ENCODE peak calls at places on chromosomes 11 and 22, in five cellular contexts. One of them, this sample, is unnamed.

GRCh38 chr22:29443861-29444431 is 5.6 kb downstream of the RFPL1 start:
- DNase-seq in M059J: peak
- DNase-seq in AG04449: no peak
- DNase-seq in effector memory CD8-positive, alpha-beta T cell: no peak
- DNase-seq in HFFc6: no peak
- DNase-seq in this sample: no peak

GRCh38 chr11:70637949-70638598 is 239.7 kb downstream of the CTTN start:
- DNase-seq in M059J: no peak
- DNase-seq in AG04449: no peak
- DNase-seq in effector memory CD8-positive, alpha-beta T cell: no peak
- DNase-seq in HFFc6: no peak
- DNase-seq in this sample: no peak

GRCh38 chr11:9265211-9266131 is at the start of gene DENND5A:
- DNase-seq in M059J: peak
- DNase-seq in AG04449: peak
- DNase-seq in effector memory CD8-positive, alpha-beta T cell: peak
- DNase-seq in HFFc6: peak
- DNase-seq in this sample: peak

GRCh38 chr11:129021295-129021694 is 78.6 kb upstream of the TP53AIP1 start:
- DNase-seq in M059J: no peak
- DNase-seq in AG04449: no peak
- DNase-seq in effector memory CD8-positive, alpha-beta T cell: no peak
- DNase-seq in HFFc6: no peak
- DNase-seq in this sample: no peak

GRCh38 chr11:130536106-130537040 is 87.9 kb downstream of the ADAMTS15 start:
- DNase-seq in M059J: no peak
- DNase-seq in AG04449: no peak
- DNase-seq in effector memory CD8-positive, alpha-beta T cell: no peak
- DNase-seq in HFFc6: no peak
- DNase-seq in this sample: no peak

GRCh38 chr22:46748948-46749681 is 11.1 kb upstream of the CERK start:
- DNase-seq in M059J: peak
- DNase-seq in AG04449: no peak
- DNase-seq in effector memory CD8-positive, alpha-beta T cell: peak
- DNase-seq in HFFc6: no peak
- DNase-seq in this sample: peak

GRCh38 chr22:30044369-30044768 is 35.9 kb upstream of the HORMAD2 start:
- DNase-seq in M059J: peak
- DNase-seq in AG04449: peak
- DNase-seq in effector memory CD8-positive, alpha-beta T cell: no peak
- DNase-seq in HFFc6: peak
- DNase-seq in this sample: no peak

GRCh38 chr22:48242461-48242864 is 1480.0 kb downstream of the TBC1D22A start:
- DNase-seq in M059J: no peak
- DNase-seq in AG04449: no peak
- DNase-seq in effector memory CD8-positive, alpha-beta T cell: no peak
- DNase-seq in HFFc6: no peak
- DNase-seq in this sample: no peak

GRCh38 chr11:46050065-46050464 is 71.2 kb downstream of the PHF21A start:
- DNase-seq in M059J: peak
- DNase-seq in AG04449: peak
- DNase-seq in effector memory CD8-positive, alpha-beta T cell: no peak
- DNase-seq in HFFc6: peak
- DNase-seq in this sample: no peak

GRCh38 chr11:13947379-13947778 is 15.1 kb upstream of the SPON1 start:
- DNase-seq in M059J: no peak
- DNase-seq in AG04449: no peak
- DNase-seq in effector memory CD8-positive, alpha-beta T cell: no peak
- DNase-seq in HFFc6: no peak
- DNase-seq in this sample: no peak

GRCh38 chr22:40322061-40322460 is 24.2 kb upstream of the ADSL start:
- DNase-seq in M059J: no peak
- DNase-seq in AG04449: no peak
- DNase-seq in effector memory CD8-positive, alpha-beta T cell: no peak
- DNase-seq in HFFc6: no peak
- DNase-seq in this sample: no peak

GRCh38 chr11:57379732-57380131 is 1.2 kb downstream of the PRG3 start:
- DNase-seq in M059J: peak
- DNase-seq in AG04449: no peak
- DNase-seq in effector memory CD8-positive, alpha-beta T cell: no peak
- DNase-seq in HFFc6: no peak
- DNase-seq in this sample: no peak

GRCh38 chr22:35299217-35299716 is 427 bp upstream of the TOM1 start:
- DNase-seq in M059J: peak
- DNase-seq in AG04449: no peak
- DNase-seq in effector memory CD8-positive, alpha-beta T cell: no peak
- DNase-seq in HFFc6: no peak
- DNase-seq in this sample: no peak

GRCh38 chr11:107385361-107385982 is 72.2 kb downstream of the CWF19L2 start:
- DNase-seq in M059J: peak
- DNase-seq in AG04449: no peak
- DNase-seq in effector memory CD8-positive, alpha-beta T cell: no peak
- DNase-seq in HFFc6: peak
- DNase-seq in this sample: no peak

GRCh38 chr11:115334932-115335788 is 169.1 kb downstream of the CADM1 start:
- DNase-seq in M059J: peak
- DNase-seq in AG04449: no peak
- DNase-seq in effector memory CD8-positive, alpha-beta T cell: no peak
- DNase-seq in HFFc6: peak
- DNase-seq in this sample: peak

GRCh38 chr11:285894-286220 is 3.1 kb upstream of the PGGHG start:
- DNase-seq in M059J: no peak
- DNase-seq in AG04449: no peak
- DNase-seq in effector memory CD8-positive, alpha-beta T cell: no peak
- DNase-seq in HFFc6: no peak
- DNase-seq in this sample: no peak

GRCh38 chr11:103170865-103171264 is 61.6 kb downstream of the DYNC2H1 start:
- DNase-seq in M059J: no peak
- DNase-seq in AG04449: peak
- DNase-seq in effector memory CD8-positive, alpha-beta T cell: no peak
- DNase-seq in HFFc6: peak
- DNase-seq in this sample: no peak

GRCh38 chr22:50078761-50079160 is 6.5 kb downstream of the MLC1 start:
- DNase-seq in M059J: no peak
- DNase-seq in AG04449: no peak
- DNase-seq in effector memory CD8-positive, alpha-beta T cell: no peak
- DNase-seq in HFFc6: no peak
- DNase-seq in this sample: no peak

GRCh38 chr11:72012897-72013721 is 14.4 kb downstream of the IL18BP start:
- DNase-seq in M059J: no peak
- DNase-seq in AG04449: no peak
- DNase-seq in effector memory CD8-positive, alpha-beta T cell: no peak
- DNase-seq in HFFc6: no peak
- DNase-seq in this sample: no peak

GRCh38 chr11:20158597-20159257 is 1.5 kb downstream of the DBX1 start:
- DNase-seq in M059J: peak
- DNase-seq in AG04449: no peak
- DNase-seq in effector memory CD8-positive, alpha-beta T cell: no peak
- DNase-seq in HFFc6: peak
- DNase-seq in this sample: no peak

GRCh38 chr22:48459259-48459658 is 1368.4 kb downstream of the BRD1 start:
- DNase-seq in M059J: no peak
- DNase-seq in AG04449: no peak
- DNase-seq in effector memory CD8-positive, alpha-beta T cell: no peak
- DNase-seq in HFFc6: no peak
- DNase-seq in this sample: no peak

This sample was measured in CD4-positive, CD25-positive, alpha-beta regulatory T cell.